ENCODE peak calls at places on chromosomes 16 and 17, in four cellular contexts. X is HL-60, U is foreskin fibroblast, Z is pancreas. T is an unnamed sample.

GRCh38 chr17:75864448-75864871 is 9.3 kb upstream of the WBP2 start:
- DNase-seq in X (peak), U (peak), Z (no peak), T (no peak)

GRCh38 chr17:75088902-75089417 is 1.2 kb downstream of the SLC16A5 start:
- DNase-seq in X (no peak), U (no peak), Z (no peak), T (no peak)

GRCh38 chr17:80991645-80992076 is at the start of gene CHMP6:
- DNase-seq in X (peak), U (peak), Z (peak), T (no peak)

GRCh38 chr16:56667581-56668571 is at the start of gene MT1G:
- DNase-seq in X (peak), U (no peak), Z (peak), T (peak)

GRCh38 chr17:43217614-43218087 is 6.0 kb downstream of the TMEM106A start:
- DNase-seq in X (no peak), U (no peak), Z (no peak), T (no peak)

GRCh38 chr17:29844339-29845048 is 85.5 kb downstream of the SSH2 start:
- DNase-seq in X (no peak), U (no peak), Z (no peak), T (no peak)

GRCh38 chr16:58814348-58814801 is 80.3 kb upstream of the GOT2 start:
- DNase-seq in X (peak), U (peak), Z (peak), T (no peak)

GRCh38 chr16:84042879-84043485 is 387 bp upstream of the SLC38A8 start:
- DNase-seq in X (no peak), U (no peak), Z (peak), T (no peak)

GRCh38 chr17:63039342-63039741 is 73.3 kb downstream of the TANC2 start:
- DNase-seq in X (no peak), U (no peak), Z (no peak), T (peak)

GRCh38 chr16:89828199-89828869 is at the start of gene SPIRE2:
- DNase-seq in X (peak), U (peak), Z (peak), T (peak)

GRCh38 chr16:1989826-1990335 is at the start of gene SYNGR3:
- DNase-seq in X (no peak), U (no peak), Z (no peak), T (no peak)

GRCh38 chr17:28041844-28042656 is 427 bp upstream of the NLK start:
- DNase-seq in X (peak), U (peak), Z (no peak), T (no peak)

GRCh38 chr17:19409509-19409908 is 1.5 kb upstream of the RNF112 start:
- DNase-seq in X (no peak), U (peak), Z (no peak), T (no peak)

GRCh38 chr17:8785547-8786412 is 13.4 kb downstream of the MFSD6L start:
- DNase-seq in X (peak), U (peak), Z (peak), T (peak)

GRCh38 chr16:85611455-85612190 is 1.5 kb upstream of the GSE1 start:
- DNase-seq in X (peak), U (peak), Z (peak), T (no peak)

GRCh38 chr16:4032768-4033167 is 83.5 kb downstream of the ADCY9 start:
- DNase-seq in X (peak), U (no peak), Z (peak), T (no peak)

GRCh38 chr16:72657791-72658190 is 390.1 kb downstream of the ZFHX3 start:
- DNase-seq in X (no peak), U (no peak), Z (no peak), T (no peak)

GRCh38 chr17:43759836-43760235 is 1.2 kb upstream of the SOST start:
- DNase-seq in X (no peak), U (no peak), Z (no peak), T (no peak)

GRCh38 chr16:15847621-15848175 is 9.1 kb downstream of the MYH11 start:
- DNase-seq in X (no peak), U (no peak), Z (no peak), T (no peak)

GRCh38 chr17:77489898-77490265 is 349.1 kb downstream of the SEC14L1 start:
- DNase-seq in X (no peak), U (no peak), Z (peak), T (no peak)

GRCh38 chr16:7744546-7745294 is 412.1 kb downstream of the RBFOX1 start:
- DNase-seq in X (no peak), U (no peak), Z (no peak), T (no peak)

GRCh38 chr17:65442250-65442649 is 119.2 kb downstream of the AXIN2 start:
- DNase-seq in X (no peak), U (no peak), Z (no peak), T (no peak)

GRCh38 chr16:56643080-56643778 is 4.8 kb downstream of the MT1A start:
- DNase-seq in X (peak), U (peak), Z (peak), T (peak)

GRCh38 chr16:9906218-9906617 is 276.0 kb downstream of the GRIN2A start:
- DNase-seq in X (no peak), U (no peak), Z (no peak), T (no peak)

GRCh38 chr16:3857189-3858013 is 23.1 kb downstream of the CREBBP start:
- DNase-seq in X (peak), U (peak), Z (no peak), T (no peak)

GRCh38 chr17:76556759-76557367 is 17.0 kb downstream of the PRCD start:
- DNase-seq in X (peak), U (no peak), Z (no peak), T (no peak)

GRCh38 chr17:50681260-50682200 is 26.2 kb downstream of the ANKRD40 start:
- DNase-seq in X (peak), U (peak), Z (peak), T (no peak)

GRCh38 chr17:48513097-48513496 is 17.7 kb downstream of the HOXB1 start:
- DNase-seq in X (no peak), U (no peak), Z (no peak), T (no peak)

GRCh38 chr16:83552930-83553329 is 254.8 kb upstream of the HSBP1 start:
- DNase-seq in X (no peak), U (no peak), Z (no peak), T (no peak)

GRCh38 chr16:2061526-2061925 is 13.7 kb downstream of the TSC2 start:
- DNase-seq in X (no peak), U (no peak), Z (no peak), T (no peak)

GRCh38 chr16:2698996-2699750 is 16.9 kb downstream of the KCTD5 start:
- DNase-seq in X (no peak), U (no peak), Z (no peak), T (no peak)

GRCh38 chr17:21242780-21243515 is 10.3 kb downstream of the NATD1 start:
- DNase-seq in X (no peak), U (no peak), Z (no peak), T (no peak)

GRCh38 chr16:23058576-23058975 is 90.7 kb downstream of the USP31 start:
- DNase-seq in X (no peak), U (no peak), Z (no peak), T (no peak)

GRCh38 chr16:66006485-66006884 is 360.0 kb upstream of the CDH5 start:
- DNase-seq in X (no peak), U (no peak), Z (no peak), T (no peak)

GRCh38 chr16:66004706-66005105 is 361.8 kb upstream of the CDH5 start:
- DNase-seq in X (no peak), U (peak), Z (no peak), T (no peak)

GRCh38 chr16:66003196-66003595 is 363.3 kb upstream of the CDH5 start:
- DNase-seq in X (no peak), U (peak), Z (no peak), T (no peak)

GRCh38 chr16:66001432-66001831 is 365.1 kb upstream of the CDH5 start:
- DNase-seq in X (no peak), U (no peak), Z (no peak), T (no peak)
- TF ChIP-seq CTCF in X (no peak), U (no peak), Z (no peak), T (no peak)

DNA sequence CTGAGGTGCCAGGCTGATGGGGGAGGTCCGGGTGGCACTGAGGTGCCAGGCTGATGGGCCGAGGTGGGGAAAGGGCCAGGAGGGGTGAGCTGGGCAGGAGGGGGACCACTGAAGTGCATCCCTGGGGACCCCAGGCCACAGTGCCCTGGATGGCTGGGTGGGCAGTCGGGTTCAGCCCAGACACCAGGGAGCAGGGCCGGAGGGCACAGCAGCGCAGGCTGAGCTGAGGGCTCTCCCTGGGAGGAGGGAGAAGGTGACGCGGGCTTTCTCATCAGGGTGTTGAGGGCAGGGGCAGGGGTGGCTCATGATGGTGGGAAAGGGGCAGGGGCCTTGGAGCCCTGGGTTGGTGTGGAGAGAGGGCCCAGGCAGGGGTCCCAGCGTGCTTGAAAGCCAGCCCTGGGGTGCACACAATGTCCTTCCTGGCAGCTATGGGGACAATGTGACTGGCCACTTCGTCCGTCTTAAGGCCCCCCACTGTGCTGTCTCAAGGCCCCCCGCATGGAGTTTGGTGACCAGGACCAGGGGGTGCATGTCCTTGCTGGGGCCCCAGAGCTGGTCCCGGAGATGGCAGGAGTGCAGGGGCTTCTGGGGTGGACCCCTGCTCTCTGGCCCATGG is 16.0 kb downstream of the CD7 start:
- DNase-seq in X (no peak), U (no peak), Z (no peak), T (no peak)
- H3K4me3 ChIP-seq in X (no peak), U (no peak), Z (no peak), T (no peak)

GRCh38 chr17:68290268-68290954 is 516 bp downstream of the SLC16A6 start:
- DNase-seq in X (peak), U (no peak), Z (peak), T (no peak)

GRCh38 chr17:68292689-68293040 is 1.4 kb downstream of the ARSG start:
- DNase-seq in X (no peak), U (no peak), Z (no peak), T (no peak)

GRCh38 chr17:68293490-68294195 is 2.3 kb downstream of the ARSG start:
- DNase-seq in X (no peak), U (no peak), Z (no peak), T (no peak)

GRCh38 chr17:68290955-68291835 is at the start of the genes ARSG and SLC16A6:
- DNase-seq in X (peak), U (peak), Z (peak), T (no peak)

GRCh38 chr17:68291836-68292688 is 767 bp downstream of the ARSG start:
- DNase-seq in X (peak), U (peak), Z (peak), T (no peak)
- TF ChIP-seq CTCF in X (no peak), U (no peak), Z (no peak), T (no peak)

GRCh38 chr16:87602005-87602790 is at the start of gene JPH3:
- DNase-seq in X (no peak), U (no peak), Z (no peak), T (no peak)
- H3K4me3 ChIP-seq in X (no peak), U (no peak), Z (no peak), T (no peak)

GRCh38 chr17:79737922-79738578 is 7.3 kb downstream of the ENPP7 start:
- DNase-seq in X (no peak), U (no peak), Z (no peak), T (no peak)
- TF ChIP-seq CTCF in X (no peak), U (no peak), Z (no peak), T (no peak)